ENCODE peak calls at places on chromosomes 7 and 10, in five cellular contexts. One of them, this sample, is unnamed.

GRCh38 chr7:66697451-66698438 is 42.8 kb upstream of the RABGEF1 start:
- DNase-seq in K562: peak; percentile 37
- DNase-seq in cardiac muscle cell: peak; percentile 62
- DNase-seq in heart left ventricle: peak; percentile 73
- DNase-seq in SJCRH30: peak; percentile 25
- DNase-seq in this sample: peak; percentile 19

GRCh38 chr10:96275685-96276418 is 4.5 kb upstream of the BLNK start:
- DNase-seq in K562: no peak
- DNase-seq in cardiac muscle cell: no peak
- DNase-seq in heart left ventricle: peak; percentile 79
- DNase-seq in SJCRH30: no peak
- DNase-seq in this sample: no peak

GRCh38 chr7:65307651-65308299 is 65.9 kb upstream of the ZNF92 start:
- DNase-seq in K562: peak; percentile 74
- DNase-seq in cardiac muscle cell: peak; percentile 61
- DNase-seq in heart left ventricle: peak; percentile 35
- DNase-seq in SJCRH30: peak; percentile 84
- DNase-seq in this sample: peak; percentile 3

GRCh38 chr10:11602919-11603523 is 8.4 kb downstream of the USP6NL start:
- DNase-seq in K562: no peak
- DNase-seq in cardiac muscle cell: no peak
- DNase-seq in heart left ventricle: no peak
- DNase-seq in SJCRH30: no peak
- DNase-seq in this sample: no peak

GRCh38 chr10:80110986-80111385 is 21.5 kb upstream of the PLAC9 start:
- DNase-seq in K562: no peak
- DNase-seq in cardiac muscle cell: peak; percentile 38
- DNase-seq in heart left ventricle: no peak
- DNase-seq in SJCRH30: no peak
- DNase-seq in this sample: no peak

GRCh38 chr7:99368750-99369389 is 5.7 kb upstream of the ARPC1B start:
- DNase-seq in K562: no peak
- DNase-seq in cardiac muscle cell: no peak
- DNase-seq in heart left ventricle: no peak
- DNase-seq in SJCRH30: no peak
- DNase-seq in this sample: no peak

GRCh38 chr7:133871757-133872156 is 255.4 kb upstream of the LRGUK start:
- DNase-seq in K562: no peak
- DNase-seq in cardiac muscle cell: no peak
- DNase-seq in heart left ventricle: no peak
- DNase-seq in SJCRH30: no peak
- DNase-seq in this sample: no peak

GRCh38 chr7:74043523-74043951 is 15.6 kb downstream of the ELN start:
- DNase-seq in K562: no peak
- DNase-seq in cardiac muscle cell: peak; percentile 36
- DNase-seq in heart left ventricle: no peak
- DNase-seq in SJCRH30: no peak
- DNase-seq in this sample: no peak

GRCh38 chr10:4646546-4646945 is 179.5 kb upstream of the AKR1E2 start:
- DNase-seq in K562: no peak
- DNase-seq in cardiac muscle cell: no peak
- DNase-seq in heart left ventricle: no peak
- DNase-seq in SJCRH30: no peak
- DNase-seq in this sample: no peak

GRCh38 chr10:86075512-86075911 is 291.1 kb downstream of the GRID1 start:
- DNase-seq in K562: no peak
- DNase-seq in cardiac muscle cell: no peak
- DNase-seq in heart left ventricle: no peak
- DNase-seq in SJCRH30: no peak
- DNase-seq in this sample: no peak

GRCh38 chr7:104969183-104969582 is 44.8 kb upstream of the KMT2E start:
- DNase-seq in K562: no peak
- DNase-seq in cardiac muscle cell: no peak
- DNase-seq in heart left ventricle: no peak
- DNase-seq in SJCRH30: no peak
- DNase-seq in this sample: no peak
- H3K27ac ChIP-seq in K562: no peak overlapping the region
- H3K27ac ChIP-seq in cardiac muscle cell: no peak overlapping the region
- H3K27ac ChIP-seq in heart left ventricle: no peak overlapping the region
- H3K27ac ChIP-seq in SJCRH30: no peak overlapping the region
- H3K27ac ChIP-seq in this sample: no peak overlapping the region

DNA sequence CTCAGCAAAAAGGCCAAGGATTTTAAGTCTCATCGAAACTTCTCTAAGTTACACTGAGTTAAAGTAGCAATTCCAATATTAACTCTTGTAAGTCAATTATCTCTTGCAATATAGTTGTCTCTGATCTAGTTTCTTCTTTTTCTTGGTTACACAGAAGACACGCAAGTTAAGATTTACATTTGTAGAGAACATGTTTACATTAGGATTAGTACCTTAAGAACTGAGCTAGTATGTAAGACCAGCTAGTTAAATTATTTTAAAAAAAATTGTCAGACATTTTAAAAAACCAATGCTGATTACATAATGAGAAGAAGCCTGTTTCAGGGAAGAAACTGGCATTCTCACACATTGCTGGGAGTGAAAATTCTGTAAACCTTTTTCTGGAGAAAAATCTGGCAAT is 31.4 kb downstream of the FRA10AC1 start:
- DNase-seq in K562: no peak
- DNase-seq in cardiac muscle cell: no peak
- DNase-seq in heart left ventricle: no peak
- DNase-seq in SJCRH30: no peak
- DNase-seq in this sample: no peak
- H3K27ac ChIP-seq in K562: no peak overlapping the region
- H3K27ac ChIP-seq in cardiac muscle cell: no peak overlapping the region
- H3K27ac ChIP-seq in heart left ventricle: no peak overlapping the region
- H3K27ac ChIP-seq in SJCRH30: no peak overlapping the region
- H3K27ac ChIP-seq in this sample: no peak overlapping the region

DNA sequence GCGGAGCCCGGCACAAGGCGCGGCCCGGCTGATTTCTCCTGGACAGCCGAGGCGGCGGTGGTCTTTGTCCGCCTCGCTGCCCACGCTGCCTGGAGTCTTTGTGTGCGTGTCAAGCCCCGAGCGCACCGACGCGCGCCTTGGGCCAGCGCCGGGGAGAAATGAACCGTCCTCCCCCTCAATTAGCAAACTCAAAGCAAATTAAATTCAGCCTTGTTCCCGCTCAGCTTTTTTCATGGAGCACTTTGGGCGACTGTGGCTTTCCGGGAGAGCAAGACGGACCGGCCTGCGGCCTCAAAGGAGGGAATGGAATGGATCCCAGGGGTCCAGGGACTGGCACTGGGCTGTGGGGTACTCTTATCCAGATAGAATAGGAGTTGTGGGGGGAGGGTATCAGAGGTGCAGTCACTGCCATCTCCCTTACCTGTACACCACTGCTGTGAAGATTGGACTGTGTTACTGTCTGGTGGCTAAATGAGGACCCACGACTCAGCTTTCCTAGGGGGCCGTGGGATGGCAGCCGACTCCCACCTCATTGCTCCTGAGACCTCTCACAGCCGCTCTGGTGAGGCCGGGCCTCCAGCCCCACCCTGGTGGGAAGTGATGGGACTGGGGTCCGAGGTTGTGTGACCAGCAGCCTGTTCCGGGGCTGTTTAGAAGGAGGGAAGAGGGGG is 4.2 kb downstream of the EMX2 start:
- DNase-seq in K562: no peak
- DNase-seq in cardiac muscle cell: no peak
- DNase-seq in heart left ventricle: no peak
- DNase-seq in SJCRH30: no peak
- DNase-seq in this sample: no peak
- H3K27ac ChIP-seq in K562: no peak overlapping the region
- H3K27ac ChIP-seq in cardiac muscle cell: no peak overlapping the region
- H3K27ac ChIP-seq in heart left ventricle: no peak overlapping the region
- H3K27ac ChIP-seq in SJCRH30: no peak overlapping the region
- H3K27ac ChIP-seq in this sample: no peak overlapping the region

DNA sequence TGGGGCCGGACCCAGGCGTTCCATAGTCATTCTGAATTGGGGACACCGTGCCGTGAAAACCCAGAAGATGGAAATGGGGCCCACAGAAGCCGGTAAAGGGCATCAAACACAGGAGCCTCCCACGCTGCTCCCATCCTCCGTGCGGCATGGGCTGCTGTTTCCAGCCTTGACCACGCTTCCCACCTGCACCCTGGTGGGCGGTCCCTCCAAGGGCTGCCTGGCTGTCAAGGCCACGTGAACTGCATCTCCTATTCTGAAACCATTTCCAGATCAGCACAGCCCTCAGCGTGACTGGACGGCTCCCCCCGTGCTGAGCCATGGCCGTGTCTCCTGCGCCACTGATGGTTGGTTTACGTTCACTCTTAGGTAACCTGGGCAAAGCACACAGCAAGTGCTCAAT is 14.1 kb downstream of the CFAP46 start:
- DNase-seq in K562: no peak
- DNase-seq in cardiac muscle cell: no peak
- DNase-seq in heart left ventricle: no peak
- DNase-seq in SJCRH30: no peak
- DNase-seq in this sample: no peak
- H3K27ac ChIP-seq in K562: no peak overlapping the region
- H3K27ac ChIP-seq in cardiac muscle cell: no peak overlapping the region
- H3K27ac ChIP-seq in heart left ventricle: no peak overlapping the region
- H3K27ac ChIP-seq in SJCRH30: no peak overlapping the region
- H3K27ac ChIP-seq in this sample: no peak overlapping the region

GRCh38 chr7:146116452-146117219 is at the start of gene CNTNAP2:
- DNase-seq in K562: no peak
- DNase-seq in cardiac muscle cell: peak; percentile 75
- DNase-seq in heart left ventricle: no peak
- DNase-seq in SJCRH30: no peak
- DNase-seq in this sample: no peak
- H3K27ac ChIP-seq in K562: no peak within 1 kb of the TSS
- H3K27ac ChIP-seq in cardiac muscle cell: no peak within 1 kb of the TSS
- H3K27ac ChIP-seq in heart left ventricle: no peak within 1 kb of the TSS
- H3K27ac ChIP-seq in SJCRH30: no peak within 1 kb of the TSS
- H3K27ac ChIP-seq in this sample: no peak within 1 kb of the TSS

GRCh38 chr7:44201813-44202212 is 1.0 kb downstream of the YKT6 start:
- DNase-seq in K562: no peak
- DNase-seq in cardiac muscle cell: no peak
- DNase-seq in heart left ventricle: no peak
- DNase-seq in SJCRH30: no peak
- DNase-seq in this sample: no peak
- H3K27ac ChIP-seq in K562: no peak overlapping the region
- H3K27ac ChIP-seq in cardiac muscle cell: peak overlapping the region; percentile 87
- H3K27ac ChIP-seq in heart left ventricle: no peak overlapping the region
- H3K27ac ChIP-seq in SJCRH30: no peak overlapping the region
- H3K27ac ChIP-seq in this sample: no peak overlapping the region

DNA sequence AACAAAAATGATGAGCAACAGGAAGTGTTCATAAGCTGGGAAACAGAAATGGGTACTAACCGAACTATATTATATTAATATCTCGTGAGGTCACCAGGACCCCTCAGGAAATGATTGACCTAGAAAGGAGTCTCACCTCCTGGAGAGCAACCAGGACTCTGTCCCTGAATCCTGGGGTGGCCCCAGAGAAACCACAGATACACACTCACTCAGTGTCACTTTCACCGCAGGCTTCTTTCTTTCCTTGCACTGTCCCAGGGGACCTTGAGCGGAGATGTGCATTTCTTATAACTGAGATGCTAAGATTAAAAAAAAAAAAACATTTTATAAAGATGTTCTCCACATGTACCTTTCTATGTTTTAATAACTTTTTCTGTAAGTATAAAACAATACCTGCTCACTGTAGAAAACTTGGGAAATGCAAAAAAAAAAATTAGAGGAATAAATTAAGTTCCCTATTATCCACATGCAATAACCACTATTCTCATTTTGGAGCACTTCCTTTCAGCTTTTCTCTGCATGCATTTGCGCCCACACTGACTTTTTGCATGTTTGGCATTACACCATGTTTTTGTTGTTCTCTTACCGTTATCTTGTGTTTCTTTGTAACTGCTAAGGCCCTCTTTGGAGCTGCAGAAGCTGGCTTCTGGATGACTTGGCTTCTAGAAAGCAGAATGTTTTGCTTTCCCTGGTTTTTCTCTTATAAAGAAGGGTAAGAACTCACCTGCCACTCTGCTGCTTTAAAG is 15.0 kb downstream of the NOD1 start:
- DNase-seq in K562: no peak
- DNase-seq in cardiac muscle cell: peak; percentile 64
- DNase-seq in heart left ventricle: no peak
- DNase-seq in SJCRH30: no peak
- DNase-seq in this sample: no peak
- H3K27ac ChIP-seq in K562: no peak overlapping the region
- H3K27ac ChIP-seq in cardiac muscle cell: no peak overlapping the region
- H3K27ac ChIP-seq in heart left ventricle: no peak overlapping the region
- H3K27ac ChIP-seq in SJCRH30: peak overlapping the region; percentile 40
- H3K27ac ChIP-seq in this sample: no peak overlapping the region

DNA sequence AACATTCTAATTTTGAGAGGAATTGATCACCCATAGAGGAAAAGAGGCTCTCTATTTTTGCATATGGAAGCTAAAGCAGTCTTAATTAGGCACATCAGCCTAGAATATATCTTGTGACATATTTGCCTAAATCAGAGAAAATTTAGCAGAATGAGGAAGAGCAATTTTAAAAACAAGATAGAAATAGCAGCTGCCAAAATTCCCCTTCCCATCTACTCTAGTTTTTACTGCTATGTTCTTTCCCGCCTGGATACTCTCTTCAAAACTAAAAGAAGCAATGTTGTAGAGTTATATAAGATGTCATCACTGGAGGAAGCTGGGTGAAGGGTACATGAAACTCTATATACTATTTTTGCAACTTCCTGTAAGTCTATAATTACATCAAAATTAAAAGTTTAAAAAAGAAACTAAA is 87.1 kb downstream of the ARMH3 start:
- DNase-seq in K562: no peak
- DNase-seq in cardiac muscle cell: no peak
- DNase-seq in heart left ventricle: no peak
- DNase-seq in SJCRH30: no peak
- DNase-seq in this sample: no peak
- H3K27ac ChIP-seq in K562: no peak overlapping the region
- H3K27ac ChIP-seq in cardiac muscle cell: peak overlapping the region; percentile 91
- H3K27ac ChIP-seq in heart left ventricle: peak overlapping the region; percentile 70
- H3K27ac ChIP-seq in SJCRH30: no peak overlapping the region
- H3K27ac ChIP-seq in this sample: no peak overlapping the region